ENCODE peak calls at places on chromosomes 5 and 9, in seven cellular contexts. Z, C, J, E, O, W and N are unnamed samples.

GRCh38 chr9:99752710-99753109 is 69.0 kb upstream of the NR4A3 start:
- DNase-seq in Z (no peak), C (no peak), J (no peak), E (no peak), O (no peak), W (no peak), N (no peak)

GRCh38 chr5:462051-462481 is 19.1 kb downstream of the EXOC3 start:
- DNase-seq in Z (no peak), C (peak; percentile 30), J (no peak), E (peak; percentile 3), O (no peak), W (no peak), N (no peak)

GRCh38 chr9:123361731-123362560 is 5.9 kb downstream of the CRB2 start:
- DNase-seq in Z (no peak), C (no peak), J (no peak), E (no peak), O (no peak), W (no peak), N (no peak)

GRCh38 chr5:17951392-17952169 is 317.3 kb downstream of the TAF11L14 start:
- DNase-seq in Z (peak; percentile 36), C (no peak), J (no peak), E (no peak), O (no peak), W (no peak), N (peak; percentile 30)

GRCh38 chr9:133108794-133109641 is 12.0 kb downstream of the RALGDS start:
- DNase-seq in Z (no peak), C (no peak), J (no peak), E (no peak), O (no peak), W (no peak), N (no peak)

GRCh38 chr5:179113945-179114641 is 53.9 kb downstream of the ZNF354C start:
- DNase-seq in Z (no peak), C (peak; percentile 17), J (peak; percentile 14), E (no peak), O (no peak), W (no peak), N (no peak)

GRCh38 chr9:136791466-136792276 is 527 bp downstream of the TMEM141 start:
- DNase-seq in Z (no peak), C (peak; percentile 79), J (peak; percentile 84), E (peak; percentile 87), O (peak; percentile 26), W (no peak), N (peak; percentile 74)

GRCh38 chr9:9536481-9536880 is 1076.3 kb downstream of the PTPRD start:
- DNase-seq in Z (no peak), C (no peak), J (no peak), E (no peak), O (no peak), W (no peak), N (no peak)

GRCh38 chr9:131539223-131539923 is 6.0 kb upstream of the PRRT1B start:
- DNase-seq in Z (no peak), C (no peak), J (no peak), E (no peak), O (no peak), W (no peak), N (no peak)

GRCh38 chr5:160693831-160694473 is 158.1 kb downstream of the ATP10B start:
- DNase-seq in Z (no peak), C (no peak), J (no peak), E (no peak), O (no peak), W (no peak), N (no peak)

GRCh38 chr9:121686930-121687541 is 35.6 kb downstream of the DAB2IP start:
- DNase-seq in Z (no peak), C (peak; percentile 77), J (peak; percentile 87), E (peak; percentile 86), O (peak; percentile 78), W (peak; percentile 8), N (peak; percentile 74)

GRCh38 chr5:50547303-50547702 is 106.2 kb upstream of the EMB start:
- DNase-seq in Z (no peak), C (no peak), J (no peak), E (no peak), O (no peak), W (peak; percentile 12), N (no peak)

GRCh38 chr5:3412146-3412545 is 183.5 kb upstream of the IRX1 start:
- DNase-seq in Z (no peak), C (no peak), J (no peak), E (no peak), O (no peak), W (no peak), N (no peak)

GRCh38 chr9:5326893-5327548 is 12.7 kb downstream of the RLN1 start:
- DNase-seq in Z (peak; percentile 38), C (no peak), J (peak; percentile 50), E (no peak), O (no peak), W (no peak), N (peak; percentile 7)

DNA sequence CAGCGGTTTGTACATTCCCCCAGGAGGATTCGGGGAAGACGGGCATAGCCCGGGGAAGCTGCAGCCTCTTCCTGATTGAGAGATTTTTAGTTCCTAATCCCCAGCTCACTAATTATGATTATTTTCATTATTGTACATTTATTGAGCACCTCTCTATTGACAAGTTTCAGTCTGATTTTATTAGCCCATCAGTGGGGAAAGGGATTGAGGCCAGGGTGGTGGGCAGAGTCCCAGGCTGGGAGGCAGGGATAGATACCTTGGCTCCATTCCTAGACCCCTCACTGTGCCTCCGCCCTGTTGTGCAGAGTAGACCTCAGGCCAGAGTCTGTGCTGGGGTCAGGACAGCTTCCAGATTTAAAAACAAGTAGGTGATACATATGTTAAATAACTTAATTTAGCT is 27.2 kb downstream of the TCOF1 start:
- DNase-seq in Z (no peak), C (no peak), J (no peak), E (no peak), O (no peak), W (no peak), N (no peak)
- TF ChIP-seq POLR2A in Z (no peak), C (no peak), J (no peak), E (no peak), O (no peak), W (no peak), N (no peak)

DNA sequence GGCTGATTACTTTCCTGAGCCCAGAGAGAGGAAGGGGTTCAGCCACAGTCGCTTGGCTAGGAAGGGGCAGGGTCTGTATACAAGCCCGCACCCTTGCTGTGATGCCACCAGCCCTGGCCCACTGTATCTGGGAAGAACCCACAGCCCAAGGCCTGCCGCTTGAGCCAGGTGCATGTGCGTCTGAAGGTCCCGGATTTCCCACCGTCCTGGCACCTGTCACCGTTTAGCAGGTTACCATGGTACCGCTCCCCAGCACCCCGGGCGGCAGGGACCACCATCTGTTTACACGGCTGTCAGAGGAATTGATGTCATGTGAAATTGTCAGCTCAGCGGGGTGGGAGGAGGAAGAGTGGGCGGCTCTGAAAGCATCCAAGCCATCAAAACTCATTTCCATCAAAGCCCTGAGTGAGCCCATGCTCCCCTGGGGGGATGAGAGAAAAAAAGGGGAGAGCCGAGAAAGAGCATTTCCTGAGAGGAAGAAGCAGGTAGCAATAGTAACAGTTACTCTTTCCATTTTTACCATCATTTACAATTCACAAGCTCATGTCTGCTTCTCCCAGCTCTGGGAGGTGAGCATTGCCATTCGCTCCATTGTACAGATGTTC is 92.7 kb downstream of the HRH2 start:
- DNase-seq in Z (no peak), C (no peak), J (no peak), E (no peak), O (no peak), W (no peak), N (no peak)
- TF ChIP-seq POLR2AphosphoS5 in Z (no peak), C (no peak), J (no peak), E (no peak), O (no peak), W (no peak), N (no peak)

GRCh38 chr9:11933926-11934325 is 759.3 kb upstream of the TYRP1 start:
- DNase-seq in Z (no peak), C (no peak), J (no peak), E (no peak), O (no peak), W (no peak), N (no peak)
- H3K27ac ChIP-seq in Z (no peak overlapping the region), C (no peak overlapping the region), J (no peak overlapping the region), E (no peak overlapping the region), O (no peak overlapping the region), W (no peak overlapping the region), N (no peak overlapping the region)

GRCh38 chr9:37371565-37372464 is 50.7 kb upstream of the GRHPR start:
- DNase-seq in Z (no peak), C (no peak), J (no peak), E (no peak), O (no peak), W (peak; percentile 63), N (no peak)
- TF ChIP-seq POLR2A in Z (no peak), C (no peak), J (no peak), E (no peak), O (no peak), W (peak; percentile 7), N (no peak)

DNA sequence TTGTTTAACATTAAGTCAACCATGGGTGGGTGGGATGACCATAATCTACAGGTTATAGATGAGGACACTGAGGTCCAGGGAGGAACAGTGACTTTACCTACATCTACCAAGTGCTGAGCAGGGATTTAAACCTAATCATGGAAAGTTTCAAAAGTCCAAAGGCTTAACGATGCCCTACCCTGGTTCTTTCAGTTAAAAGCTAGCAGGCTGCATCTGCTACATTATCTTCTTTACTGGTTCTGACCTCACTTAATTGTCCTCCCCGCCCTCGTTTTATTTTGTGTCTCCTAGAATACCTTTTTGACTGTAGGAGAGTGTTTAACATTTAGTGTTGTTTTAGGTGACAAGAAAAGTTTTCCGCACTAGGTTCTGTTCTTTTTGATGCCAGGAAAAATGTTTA is 735.2 kb downstream of the TLR4 start:
- DNase-seq in Z (no peak), C (no peak), J (no peak), E (peak; percentile 18), O (no peak), W (no peak), N (no peak)
- TF ChIP-seq POLR2AphosphoS5 in Z (no peak), C (no peak), J (no peak), E (no peak), O (no peak), W (no peak), N (no peak)